ENCODE peak calls at places on chromosomes 5 and 9, in five cellular contexts. One of them, this sample, is unnamed.

GRCh38 chr5:88748670-88749069 is 134.3 kb downstream of the MEF2C start:
- DNase-seq in K562: no peak
- DNase-seq in HCT116: no peak
- DNase-seq in HepG2: no peak
- DNase-seq in SK-N-SH: no peak
- DNase-seq in this sample: no peak

GRCh38 chr5:51201708-51202107 is 181.5 kb upstream of the ISL1 start:
- DNase-seq in K562: no peak
- DNase-seq in SK-N-SH: no peak
- DNase-seq in HCT116: no peak
- DNase-seq in HepG2: no peak
- DNase-seq in this sample: no peak

GRCh38 chr5:14445581-14446290 is 135.9 kb upstream of the OTULINL start:
- DNase-seq in K562: no peak
- DNase-seq in HCT116: no peak
- DNase-seq in SK-N-SH: peak; percentile 51
- DNase-seq in HepG2: no peak
- DNase-seq in this sample: peak; percentile 57

GRCh38 chr9:116490321-116490720 is 196.8 kb upstream of the TRIM32 start:
- DNase-seq in K562: no peak
- DNase-seq in HCT116: no peak
- DNase-seq in HepG2: no peak
- DNase-seq in SK-N-SH: no peak
- DNase-seq in this sample: no peak

GRCh38 chr9:91852801-91853347 is 97.2 kb downstream of the ROR2 start:
- DNase-seq in HCT116: no peak
- DNase-seq in K562: no peak
- DNase-seq in SK-N-SH: peak; percentile 5
- DNase-seq in HepG2: no peak
- DNase-seq in this sample: no peak

GRCh38 chr5:151740336-151740942 is 18.0 kb downstream of the ATOX1 start:
- DNase-seq in HepG2: peak; percentile 30
- DNase-seq in K562: peak; percentile 78
- DNase-seq in SK-N-SH: peak; percentile 70
- DNase-seq in HCT116: no peak
- DNase-seq in this sample: peak; percentile 66

GRCh38 chr9:116174347-116174746 is 20.8 kb downstream of the PAPPA start:
- DNase-seq in K562: no peak
- DNase-seq in HepG2: peak; percentile 21
- DNase-seq in HCT116: no peak
- DNase-seq in SK-N-SH: no peak
- DNase-seq in this sample: no peak

GRCh38 chr9:90927496-90927895 is 125.9 kb downstream of the SYK start:
- DNase-seq in K562: no peak
- DNase-seq in HCT116: no peak
- DNase-seq in HepG2: no peak
- DNase-seq in SK-N-SH: no peak
- DNase-seq in this sample: no peak

GRCh38 chr9:129462360-129462759 is 158.5 kb downstream of the C9orf50 start:
- DNase-seq in K562: no peak
- DNase-seq in HCT116: no peak
- DNase-seq in HepG2: no peak
- DNase-seq in SK-N-SH: no peak
- DNase-seq in this sample: no peak

GRCh38 chr5:68538886-68539420 is 323.4 kb downstream of the PIK3R1 start:
- DNase-seq in HepG2: no peak
- DNase-seq in SK-N-SH: no peak
- DNase-seq in HCT116: no peak
- DNase-seq in K562: no peak
- DNase-seq in this sample: no peak

GRCh38 chr5:135654646-135655045 is 75.9 kb upstream of the CXCL14 start:
- DNase-seq in K562: no peak
- DNase-seq in HepG2: no peak
- DNase-seq in HCT116: no peak
- DNase-seq in SK-N-SH: no peak
- DNase-seq in this sample: no peak

GRCh38 chr9:113526231-113526746 is 62.8 kb downstream of the RGS3 start:
- DNase-seq in SK-N-SH: no peak
- DNase-seq in HCT116: no peak
- DNase-seq in HepG2: no peak
- DNase-seq in K562: no peak
- DNase-seq in this sample: no peak

GRCh38 chr5:8585230-8586018 is 716.5 kb downstream of the MTRR start:
- DNase-seq in HepG2: no peak
- DNase-seq in HCT116: no peak
- DNase-seq in SK-N-SH: peak; percentile 36
- DNase-seq in K562: no peak
- DNase-seq in this sample: no peak

GRCh38 chr5:33657804-33658435 is 217.2 kb downstream of the TARS1 start:
- DNase-seq in SK-N-SH: no peak
- DNase-seq in HepG2: no peak
- DNase-seq in HCT116: no peak
- DNase-seq in K562: no peak
- DNase-seq in this sample: peak; percentile 1

GRCh38 chr9:93117924-93118862 is 15.9 kb downstream of the NINJ1 start:
- DNase-seq in SK-N-SH: no peak
- DNase-seq in K562: no peak
- DNase-seq in HepG2: no peak
- DNase-seq in HCT116: no peak
- DNase-seq in this sample: no peak

GRCh38 chr5:172283020-172283861 is at the start of gene UBTD2:
- DNase-seq in K562: peak; percentile 82
- DNase-seq in SK-N-SH: peak; percentile 94
- DNase-seq in HCT116: no peak
- DNase-seq in HepG2: peak; percentile 45
- DNase-seq in this sample: peak; percentile 36

GRCh38 chr5:172758836-172759149 is 12.2 kb downstream of the DUSP1 start:
- DNase-seq in HCT116: no peak
- DNase-seq in SK-N-SH: no peak
- DNase-seq in K562: no peak
- DNase-seq in HepG2: no peak
- DNase-seq in this sample: no peak

GRCh38 chr5:173535976-173536639 is 80.3 kb downstream of the BOD1 start:
- DNase-seq in HepG2: no peak
- DNase-seq in K562: no peak
- DNase-seq in SK-N-SH: no peak
- DNase-seq in HCT116: no peak
- DNase-seq in this sample: no peak

GRCh38 chr5:148970228-148970627 is 92.6 kb downstream of the SH3TC2 start:
- DNase-seq in HepG2: no peak
- DNase-seq in SK-N-SH: no peak
- DNase-seq in K562: no peak
- DNase-seq in HCT116: no peak
- DNase-seq in this sample: peak; percentile 28

GRCh38 chr5:124669956-124670671 is 76.3 kb downstream of the ZNF608 start:
- DNase-seq in SK-N-SH: no peak
- DNase-seq in K562: no peak
- DNase-seq in HCT116: no peak
- DNase-seq in HepG2: no peak
- DNase-seq in this sample: no peak

GRCh38 chr5:1005904-1006655 is 2.5 kb upstream of the NKD2 start:
- DNase-seq in HCT116: no peak
- DNase-seq in HepG2: no peak
- DNase-seq in K562: no peak
- DNase-seq in SK-N-SH: no peak
- DNase-seq in this sample: no peak

GRCh38 chr5:174724484-174725260 is at the start of gene MSX2:
- DNase-seq in K562: peak; percentile 70
- DNase-seq in HCT116: peak; percentile 80
- DNase-seq in HepG2: no peak
- DNase-seq in SK-N-SH: peak; percentile 97
- DNase-seq in this sample: peak; percentile 80

GRCh38 chr5:143401846-143402463 is 1.5 kb downstream of the NR3C1 start:
- DNase-seq in HCT116: no peak
- DNase-seq in K562: no peak
- DNase-seq in HepG2: peak; percentile 13
- DNase-seq in SK-N-SH: no peak
- DNase-seq in this sample: no peak

GRCh38 chr9:113940077-113940476 is 64.0 kb downstream of the ZNF618 start:
- DNase-seq in HCT116: no peak
- DNase-seq in SK-N-SH: no peak
- DNase-seq in K562: no peak
- DNase-seq in HepG2: no peak
- DNase-seq in this sample: no peak

GRCh38 chr5:56638768-56639238 is 176.5 kb upstream of the MAP3K1 start:
- DNase-seq in K562: no peak
- DNase-seq in HCT116: no peak
- DNase-seq in SK-N-SH: no peak
- DNase-seq in HepG2: no peak
- DNase-seq in this sample: no peak

GRCh38 chr5:108212775-108213346 is 169.0 kb downstream of the FBXL17 start:
- DNase-seq in HepG2: peak; percentile 64
- DNase-seq in K562: no peak
- DNase-seq in SK-N-SH: no peak
- DNase-seq in HCT116: no peak
- DNase-seq in this sample: peak; percentile 70

GRCh38 chr9:78035369-78035993 is 3.9 kb upstream of the GNAQ start:
- DNase-seq in HepG2: peak; percentile 69
- DNase-seq in SK-N-SH: peak; percentile 65
- DNase-seq in HCT116: peak; percentile 65
- DNase-seq in K562: peak; percentile 45
- DNase-seq in this sample: peak; percentile 74

GRCh38 chr5:157306690-157307089 is 40.8 kb downstream of the CYFIP2 start:
- DNase-seq in HCT116: no peak
- DNase-seq in SK-N-SH: no peak
- DNase-seq in HepG2: no peak
- DNase-seq in K562: no peak
- DNase-seq in this sample: no peak

GRCh38 chr5:74141053-74141452 is 499.5 kb downstream of the ENC1 start:
- DNase-seq in K562: no peak
- DNase-seq in HCT116: no peak
- DNase-seq in SK-N-SH: no peak
- DNase-seq in HepG2: no peak
- DNase-seq in this sample: no peak

GRCh38 chr9:2157277-2158105 is 142.3 kb downstream of the SMARCA2 start:
- DNase-seq in HCT116: no peak
- DNase-seq in HepG2: no peak
- DNase-seq in SK-N-SH: peak; percentile 23
- DNase-seq in K562: no peak
- DNase-seq in this sample: no peak

GRCh38 chr5:111223086-111223789 is 946 bp upstream of the CAMK4 start:
- DNase-seq in K562: no peak
- DNase-seq in HCT116: no peak
- DNase-seq in HepG2: no peak
- DNase-seq in SK-N-SH: no peak
- DNase-seq in this sample: no peak

GRCh38 chr9:95075700-95076099 is 241.8 kb downstream of the FANCC start:
- DNase-seq in HCT116: no peak
- DNase-seq in HepG2: no peak
- DNase-seq in K562: no peak
- DNase-seq in SK-N-SH: no peak
- DNase-seq in this sample: no peak
- TF ChIP-seq YY1 in HCT116: no peak
- TF ChIP-seq YY1 in HepG2: no peak
- TF ChIP-seq YY1 in K562: no peak
- TF ChIP-seq YY1 in SK-N-SH: no peak
- TF ChIP-seq YY1 in this sample: no peak

GRCh38 chr5:53362521-53362941 is 117.9 kb upstream of the FST start:
- DNase-seq in K562: no peak
- DNase-seq in SK-N-SH: no peak
- DNase-seq in HCT116: no peak
- DNase-seq in HepG2: no peak
- DNase-seq in this sample: no peak

GRCh38 chr5:53358794-53359193 is 121.6 kb upstream of the FST start:
- DNase-seq in SK-N-SH: no peak
- DNase-seq in HCT116: no peak
- DNase-seq in HepG2: peak; percentile 38
- DNase-seq in K562: no peak
- DNase-seq in this sample: no peak

GRCh38 chr5:53361708-53362107 is 118.7 kb upstream of the FST start:
- DNase-seq in HepG2: no peak
- DNase-seq in HCT116: no peak
- DNase-seq in SK-N-SH: no peak
- DNase-seq in K562: no peak
- DNase-seq in this sample: no peak

GRCh38 chr5:53359906-53360305 is 120.5 kb upstream of the FST start:
- DNase-seq in K562: no peak
- DNase-seq in HCT116: no peak
- DNase-seq in SK-N-SH: no peak
- DNase-seq in HepG2: peak; percentile 19
- DNase-seq in this sample: no peak

GRCh38 chr5:53360811-53361210 is 119.6 kb upstream of the FST start:
- DNase-seq in SK-N-SH: no peak
- DNase-seq in K562: no peak
- DNase-seq in HepG2: no peak
- DNase-seq in HCT116: peak; percentile 4
- DNase-seq in this sample: no peak
- TF ChIP-seq YY1 in SK-N-SH: no peak
- TF ChIP-seq YY1 in K562: no peak
- TF ChIP-seq YY1 in HepG2: no peak
- TF ChIP-seq YY1 in HCT116: no peak
- TF ChIP-seq YY1 in this sample: no peak

DNA sequence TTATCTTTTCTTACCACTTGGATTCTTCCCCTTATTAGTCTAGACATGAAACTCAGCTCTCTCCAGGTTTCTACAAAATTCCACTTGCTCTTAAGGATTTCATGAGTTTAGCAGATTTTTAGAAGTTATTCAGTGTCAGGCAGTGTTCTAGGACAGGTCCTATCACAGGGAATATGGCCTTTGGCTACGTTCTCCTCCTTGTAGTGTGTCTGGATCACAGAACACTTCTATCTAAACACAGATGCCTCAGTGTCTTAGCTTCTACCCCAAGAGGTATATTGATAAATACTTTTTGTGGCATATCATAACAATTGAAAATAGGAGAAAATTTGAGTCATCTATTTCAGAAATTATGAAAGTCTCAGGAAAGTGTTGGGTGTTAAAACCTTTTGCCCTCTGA is 15.6 kb downstream of the RAB3C start:
- DNase-seq in K562: no peak
- DNase-seq in SK-N-SH: no peak
- DNase-seq in HepG2: no peak
- DNase-seq in HCT116: no peak
- DNase-seq in this sample: no peak
- TF ChIP-seq YY1 in K562: no peak
- TF ChIP-seq YY1 in SK-N-SH: no peak
- TF ChIP-seq YY1 in HepG2: no peak
- TF ChIP-seq YY1 in HCT116: no peak
- TF ChIP-seq YY1 in this sample: no peak

GRCh38 chr5:75367401-75367800 is 30.4 kb downstream of the HMGCR start:
- DNase-seq in HepG2: no peak
- DNase-seq in HCT116: no peak
- DNase-seq in K562: no peak
- DNase-seq in SK-N-SH: no peak
- DNase-seq in this sample: no peak
- TF ChIP-seq YY1 in HepG2: no peak
- TF ChIP-seq YY1 in HCT116: no peak
- TF ChIP-seq YY1 in K562: no peak
- TF ChIP-seq YY1 in SK-N-SH: no peak
- TF ChIP-seq YY1 in this sample: no peak